ENCODE peak calls at places on chromosomes 7 and 10, in nine cellular contexts. One of them, this sample, is unnamed.

GRCh38 chr7:77461246-77461645 is 45.1 kb upstream of the GSAP start:
- DNase-seq in NCI-H2081: no peak
- DNase-seq in activated CD8-positive, alpha-beta memory T cell treated with anti-CD3 and anti-CD28 coated beads for 1 hour: no peak
- DNase-seq in AG08396: no peak
- DNase-seq in Peyer's patch: no peak
- DNase-seq in memory B cell: no peak
- DNase-seq in T follicular helper cell: no peak
- DNase-seq in pancreas: no peak
- DNase-seq in dorsolateral prefrontal cortex: no peak
- DNase-seq in this sample: no peak

GRCh38 chr7:153942036-153942435 is 110.2 kb upstream of the DPP6 start:
- DNase-seq in NCI-H2081: no peak
- DNase-seq in activated CD8-positive, alpha-beta memory T cell treated with anti-CD3 and anti-CD28 coated beads for 1 hour: no peak
- DNase-seq in AG08396: no peak
- DNase-seq in memory B cell: no peak
- DNase-seq in dorsolateral prefrontal cortex: no peak
- DNase-seq in T follicular helper cell: no peak
- DNase-seq in pancreas: no peak
- DNase-seq in Peyer's patch: no peak
- DNase-seq in this sample: no peak

GRCh38 chr7:132655071-132655761 is 78.9 kb upstream of the PLXNA4 start:
- DNase-seq in activated CD8-positive, alpha-beta memory T cell treated with anti-CD3 and anti-CD28 coated beads for 1 hour: no peak
- DNase-seq in Peyer's patch: no peak
- DNase-seq in pancreas: no peak
- DNase-seq in NCI-H2081: no peak
- DNase-seq in dorsolateral prefrontal cortex: peak; percentile 41
- DNase-seq in memory B cell: no peak
- DNase-seq in AG08396: no peak
- DNase-seq in T follicular helper cell: peak; percentile 10
- DNase-seq in this sample: no peak

GRCh38 chr10:26215923-26216576 is 524 bp upstream of the GAD2 start:
- DNase-seq in Peyer's patch: no peak
- DNase-seq in activated CD8-positive, alpha-beta memory T cell treated with anti-CD3 and anti-CD28 coated beads for 1 hour: no peak
- DNase-seq in dorsolateral prefrontal cortex: no peak
- DNase-seq in T follicular helper cell: no peak
- DNase-seq in pancreas: peak; percentile 25
- DNase-seq in NCI-H2081: peak; percentile 75
- DNase-seq in AG08396: peak; percentile 32
- DNase-seq in memory B cell: no peak
- DNase-seq in this sample: no peak

GRCh38 chr10:130430291-130430690 is 294.1 kb downstream of the GLRX3 start:
- DNase-seq in T follicular helper cell: no peak
- DNase-seq in Peyer's patch: no peak
- DNase-seq in NCI-H2081: no peak
- DNase-seq in activated CD8-positive, alpha-beta memory T cell treated with anti-CD3 and anti-CD28 coated beads for 1 hour: no peak
- DNase-seq in dorsolateral prefrontal cortex: no peak
- DNase-seq in memory B cell: no peak
- DNase-seq in pancreas: no peak
- DNase-seq in AG08396: no peak
- DNase-seq in this sample: no peak

GRCh38 chr10:93081834-93082233 is 8.1 kb downstream of the CYP26A1 start:
- DNase-seq in NCI-H2081: no peak
- DNase-seq in Peyer's patch: no peak
- DNase-seq in dorsolateral prefrontal cortex: no peak
- DNase-seq in T follicular helper cell: no peak
- DNase-seq in pancreas: no peak
- DNase-seq in memory B cell: no peak
- DNase-seq in AG08396: no peak
- DNase-seq in activated CD8-positive, alpha-beta memory T cell treated with anti-CD3 and anti-CD28 coated beads for 1 hour: no peak
- DNase-seq in this sample: no peak

GRCh38 chr7:77430927-77431326 is 14.8 kb upstream of the GSAP start:
- DNase-seq in activated CD8-positive, alpha-beta memory T cell treated with anti-CD3 and anti-CD28 coated beads for 1 hour: no peak
- DNase-seq in NCI-H2081: no peak
- DNase-seq in dorsolateral prefrontal cortex: no peak
- DNase-seq in AG08396: no peak
- DNase-seq in pancreas: no peak
- DNase-seq in Peyer's patch: no peak
- DNase-seq in T follicular helper cell: no peak
- DNase-seq in memory B cell: no peak
- DNase-seq in this sample: no peak

GRCh38 chr10:100647928-100648327 is 97.5 kb upstream of the PAX2 start:
- DNase-seq in T follicular helper cell: no peak
- DNase-seq in Peyer's patch: no peak
- DNase-seq in pancreas: no peak
- DNase-seq in NCI-H2081: no peak
- DNase-seq in dorsolateral prefrontal cortex: no peak
- DNase-seq in AG08396: no peak
- DNase-seq in activated CD8-positive, alpha-beta memory T cell treated with anti-CD3 and anti-CD28 coated beads for 1 hour: no peak
- DNase-seq in memory B cell: no peak
- DNase-seq in this sample: no peak

GRCh38 chr10:75261813-75262725 is 26.3 kb upstream of the COMTD1 start:
- DNase-seq in activated CD8-positive, alpha-beta memory T cell treated with anti-CD3 and anti-CD28 coated beads for 1 hour: no peak
- DNase-seq in AG08396: no peak
- DNase-seq in NCI-H2081: no peak
- DNase-seq in memory B cell: no peak
- DNase-seq in pancreas: peak; percentile 90
- DNase-seq in T follicular helper cell: no peak
- DNase-seq in Peyer's patch: no peak
- DNase-seq in dorsolateral prefrontal cortex: no peak
- DNase-seq in this sample: peak; percentile 39

GRCh38 chr10:46245381-46245900 is 41.4 kb upstream of the ANTXRL start:
- DNase-seq in memory B cell: no peak
- DNase-seq in pancreas: no peak
- DNase-seq in NCI-H2081: no peak
- DNase-seq in T follicular helper cell: no peak
- DNase-seq in AG08396: no peak
- DNase-seq in Peyer's patch: no peak
- DNase-seq in activated CD8-positive, alpha-beta memory T cell treated with anti-CD3 and anti-CD28 coated beads for 1 hour: no peak
- DNase-seq in dorsolateral prefrontal cortex: peak; percentile 9
- DNase-seq in this sample: no peak

GRCh38 chr7:80661729-80662128 is 23.3 kb downstream of the CD36 start:
- DNase-seq in Peyer's patch: no peak
- DNase-seq in NCI-H2081: no peak
- DNase-seq in T follicular helper cell: no peak
- DNase-seq in pancreas: no peak
- DNase-seq in memory B cell: no peak
- DNase-seq in dorsolateral prefrontal cortex: no peak
- DNase-seq in AG08396: no peak
- DNase-seq in activated CD8-positive, alpha-beta memory T cell treated with anti-CD3 and anti-CD28 coated beads for 1 hour: no peak
- DNase-seq in this sample: no peak

GRCh38 chr10:5595591-5596590 is 70.5 kb downstream of the ASB13 start:
- DNase-seq in memory B cell: no peak
- DNase-seq in activated CD8-positive, alpha-beta memory T cell treated with anti-CD3 and anti-CD28 coated beads for 1 hour: no peak
- DNase-seq in pancreas: no peak
- DNase-seq in Peyer's patch: no peak
- DNase-seq in NCI-H2081: no peak
- DNase-seq in T follicular helper cell: no peak
- DNase-seq in AG08396: peak; percentile 55
- DNase-seq in dorsolateral prefrontal cortex: no peak
- DNase-seq in this sample: no peak